ENCODE peak calls at places on chromosomes 4 and X, in nine cellular contexts. J is trophoblast cell, L is neuronal stem cell, D is IMR-90, U is GM23248, G is Karpas-422, I is fibroblast of lung, F is endothelial cell of umbilical vein, O is K562. Z is an unnamed sample.

GRCh38 chr4:17558941-17559708 is 17.9 kb upstream of the LAP3 start:
- DNase-seq in J (no peak), L (no peak), D (no peak), U (no peak), G (no peak), I (no peak), F (no peak), O (no peak), Z (no peak)

GRCh38 chr4:14864365-14864762 is 137.9 kb upstream of the CPEB2 start:
- DNase-seq in J (no peak), L (no peak), D (no peak), U (no peak), G (no peak), I (no peak), F (no peak), O (no peak), Z (no peak)

GRCh38 chr4:148118628-148119027 is 323.6 kb downstream of the NR3C2 start:
- DNase-seq in J (no peak), L (no peak), D (no peak), U (no peak), G (peak; percentile 48), I (no peak), F (no peak), O (no peak), Z (no peak)

GRCh38 chr4:53490965-53491622 is 100.2 kb downstream of the LNX1 start:
- DNase-seq in J (peak; percentile 37), L (no peak), D (peak; percentile 93), U (peak; percentile 90), G (peak; percentile 72), I (peak; percentile 95), F (peak; percentile 85), O (peak; percentile 45), Z (peak; percentile 8)

GRCh38 chr4:80151981-80152380 is 45.3 kb upstream of the PRDM8 start:
- DNase-seq in J (no peak), L (no peak), D (no peak), U (peak; percentile 48), G (no peak), I (no peak), F (no peak), O (no peak), Z (no peak)

GRCh38 chr4:179582164-179582563 is 2139.9 kb upstream of the AGA start:
- DNase-seq in J (no peak), L (no peak), D (no peak), U (no peak), G (no peak), I (no peak), F (no peak), O (no peak), Z (no peak)

GRCh38 chr4:150004481-150004880 is 73.8 kb upstream of the DCLK2 start:
- DNase-seq in J (no peak), L (no peak), D (peak; percentile 58), U (peak; percentile 41), G (no peak), I (peak; percentile 43), F (peak; percentile 80), O (no peak), Z (no peak)

GRCh38 chrX:108123591-108124366 is 32.2 kb downstream of the ATG4A start:
- DNase-seq in J (no peak), L (no peak), D (no peak), U (no peak), G (no peak), I (no peak), F (no peak), O (no peak), Z (no peak)

GRCh38 chr4:151227731-151228130 is 49.2 kb upstream of the PRSS48 start:
- DNase-seq in J (peak; percentile 92), L (no peak), D (peak; percentile 78), U (peak; percentile 93), G (no peak), I (peak; percentile 71), F (peak; percentile 99), O (no peak), Z (no peak)

GRCh38 chrX:74421181-74422028 is at the start of gene SLC16A2:
- DNase-seq in J (peak; percentile 55), L (peak; percentile 62), D (peak; percentile 79), U (peak; percentile 75), G (no peak), I (peak; percentile 80), F (peak; percentile 48), O (no peak), Z (peak; percentile 55)

GRCh38 chrX:153032397-153033118 is 23.7 kb upstream of the PNMA3 start:
- DNase-seq in J (peak; percentile 26), L (peak; percentile 32), D (peak; percentile 18), U (peak; percentile 74), G (peak; percentile 82), I (peak; percentile 33), F (peak; percentile 56), O (peak; percentile 75), Z (no peak)

GRCh38 chr4:141311805-141312204 is 91.1 kb downstream of the ZNF330 start:
- DNase-seq in J (no peak), L (no peak), D (no peak), U (no peak), G (no peak), I (no peak), F (no peak), O (no peak), Z (no peak)

DNA sequence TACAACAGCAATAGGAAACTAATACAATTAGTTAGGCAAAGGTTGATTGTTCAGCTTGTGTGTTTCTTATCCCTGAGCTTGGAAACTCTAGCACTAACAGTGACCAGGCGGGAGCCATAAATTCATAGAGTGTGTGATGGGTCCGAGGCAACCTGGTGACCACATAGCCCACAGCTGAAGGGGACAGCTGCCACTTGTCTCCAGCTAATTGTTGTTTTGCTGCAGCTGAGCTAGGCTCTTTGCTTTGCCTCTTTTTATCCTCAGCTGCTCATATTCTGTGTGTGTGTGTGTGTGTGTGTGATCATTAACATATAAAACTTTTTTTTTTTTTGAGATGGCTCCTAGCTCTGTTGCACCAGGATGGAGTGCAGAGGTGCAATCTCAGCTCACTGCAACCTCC is 53.2 kb downstream of the DOCK11 start:
- DNase-seq in J (no peak), L (no peak), D (no peak), U (no peak), G (no peak), I (no peak), F (no peak), O (no peak), Z (no peak)
- H3K36me3 ChIP-seq in J (no peaks in the 10 kb centered on the region), L (peaks cover 3% of the 10 kb centered on the region), D (peaks cover 4% of the 10 kb centered on the region), U (no peaks in the 10 kb centered on the region), G (no peaks in the 10 kb centered on the region), I (no peaks in the 10 kb centered on the region), F (no peaks in the 10 kb centered on the region), O (peaks cover 64% of the 10 kb centered on the region), Z (no peaks in the 10 kb centered on the region)

GRCh38 chrX:136030357-136031225 is 45.4 kb downstream of the SLC9A6 start:
- DNase-seq in J (no peak), L (no peak), D (peak; percentile 76), U (peak; percentile 79), G (no peak), I (peak; percentile 78), F (peak; percentile 91), O (no peak), Z (no peak)
- H3K9ac ChIP-seq in J (no peak overlapping the region), L (no peak overlapping the region), D (no peak overlapping the region), U (peak overlapping the region; percentile 62), G (no peak overlapping the region), I (no peak overlapping the region), F (peak overlapping the region; percentile 68), O (no peak overlapping the region), Z (no peak overlapping the region)

DNA sequence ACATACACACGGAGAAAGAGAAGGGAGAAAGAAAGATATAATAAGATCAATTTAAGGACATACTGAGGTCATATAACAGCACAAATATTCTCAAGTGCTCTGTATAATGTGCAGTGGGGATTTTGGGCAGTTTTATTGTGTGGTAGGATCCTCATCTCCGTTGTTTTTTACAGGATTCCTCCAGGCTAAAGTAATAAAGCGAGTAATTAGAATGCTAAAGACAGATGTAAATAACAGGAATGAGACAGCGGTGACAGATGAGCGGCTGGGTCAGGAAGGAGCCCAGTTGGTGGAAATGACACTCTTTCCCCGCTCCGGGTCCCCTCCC is 15.9 kb downstream of the POU4F2 start:
- DNase-seq in J (no peak), L (no peak), D (no peak), U (no peak), G (no peak), I (peak; percentile 8), F (peak; percentile 24), O (no peak), Z (no peak)
- H3K4me3 ChIP-seq in J (peak overlapping the region; percentile 50), L (peak overlapping the region; percentile 75), D (peak overlapping the region; percentile 37), U (peak overlapping the region; percentile 62), G (no peak overlapping the region), I (peak overlapping the region; percentile 31), F (peak overlapping the region; percentile 18), O (no peak overlapping the region), Z (peak overlapping the region; percentile 37)

GRCh38 chrX:154050113-154050495 is 30.4 kb upstream of the IRAK1 start:
- DNase-seq in J (no peak), L (no peak), D (no peak), U (peak; percentile 74), G (no peak), I (no peak), F (no peak), O (no peak), Z (no peak)
- H3K36me3 ChIP-seq in J (peaks cover 11% of the 10 kb centered on the region), L (peaks cover 16% of the 10 kb centered on the region), D (peaks cover 1% of the 10 kb centered on the region), U (no peaks in the 10 kb centered on the region), G (no peaks in the 10 kb centered on the region), I (no peaks in the 10 kb centered on the region), F (no peaks in the 10 kb centered on the region), O (peaks cover 67% of the 10 kb centered on the region), Z (peaks cover 13% of the 10 kb centered on the region)